ENCODE peak calls at places on chromosomes 2 and 18, in five cellular contexts. T is fibroblast of mammary gland; F is CD8-positive, alpha-beta T cell; G is ACHN; O is OCI-LY7. Z is an unnamed sample.
A peak's percentile ranks its signal among the peaks of the same experiment; 100 is the strongest.

GRCh38 chr2:240460243-240460630 is 24.8 kb downstream of the GPC1 start:
- DNase-seq in T (no peak), F (no peak), G (no peak), O (no peak), Z (peak; percentile 7)

GRCh38 chr2:218280260-218280870 is 10.0 kb downstream of the PNKD start:
- DNase-seq in T (no peak), F (no peak), G (no peak), O (no peak), Z (no peak)

GRCh38 chr2:45276914-45277313 is 267.7 kb upstream of the SIX2 start:
- DNase-seq in T (peak; percentile 33), F (no peak), G (peak; percentile 32), O (no peak), Z (no peak)

GRCh38 chr2:74327205-74327604 is 16.0 kb downstream of the SLC4A5 start:
- DNase-seq in T (no peak), F (no peak), G (no peak), O (no peak), Z (no peak)

GRCh38 chr2:170817247-170817998 is 736 bp downstream of the GAD1 start:
- DNase-seq in T (peak; percentile 16), F (no peak), G (peak; percentile 55), O (no peak), Z (no peak)

GRCh38 chr2:48397846-48398245 is 132.1 kb upstream of the STON1 start:
- DNase-seq in T (no peak), F (no peak), G (no peak), O (no peak), Z (no peak)

GRCh38 chr2:126932966-126933555 is 34.4 kb downstream of the TEX51 start:
- DNase-seq in T (no peak), F (no peak), G (no peak), O (no peak), Z (no peak)

GRCh38 chr18:6256521-6256920 is 158.2 kb downstream of the L3MBTL4 start:
- DNase-seq in T (no peak), F (no peak), G (no peak), O (no peak), Z (no peak)

GRCh38 chr2:207394203-207394741 is 135.5 kb upstream of the CREB1 start:
- DNase-seq in T (peak; percentile 81), F (no peak), G (peak; percentile 25), O (no peak), Z (no peak)

GRCh38 chr2:207750315-207750714 is 19.4 kb downstream of the FZD5 start:
- DNase-seq in T (no peak), F (no peak), G (no peak), O (no peak), Z (no peak)

GRCh38 chr2:8656160-8656641 is 25.7 kb upstream of the ID2 start:
- DNase-seq in T (peak; percentile 91), F (no peak), G (peak; percentile 12), O (no peak), Z (no peak)

GRCh38 chr2:172671506-172671905 is 64.1 kb upstream of the RAPGEF4 start:
- DNase-seq in T (peak; percentile 22), F (no peak), G (no peak), O (no peak), Z (no peak)

GRCh38 chr2:187853413-187853812 is 299.2 kb upstream of the TFPI start:
- DNase-seq in T (no peak), F (no peak), G (no peak), O (no peak), Z (no peak)

GRCh38 chr2:234953116-234954031 is 1.6 kb downstream of the SH3BP4 start:
- DNase-seq in T (peak; percentile 33), F (no peak), G (no peak), O (no peak), Z (no peak)

GRCh38 chr2:10057231-10058107 is 14.1 kb downstream of the KLF11 start:
- DNase-seq in T (peak; percentile 80), F (no peak), G (no peak), O (no peak), Z (no peak)

GRCh38 chr2:225002039-225002655 is 40.1 kb downstream of the DOCK10 start:
- DNase-seq in T (peak; percentile 85), F (peak; percentile 72), G (peak; percentile 76), O (peak; percentile 86), Z (no peak)

GRCh38 chr2:46814160-46814559 is 101.4 kb downstream of the MCFD2 start:
- DNase-seq in T (peak; percentile 83), F (no peak), G (no peak), O (no peak), Z (no peak)

GRCh38 chr2:189254268-189254883 is 74.8 kb upstream of the COL5A2 start:
- DNase-seq in T (peak; percentile 95), F (no peak), G (no peak), O (no peak), Z (no peak)

GRCh38 chr2:46988230-46988629 is 72.6 kb upstream of the MCFD2 start:
- DNase-seq in T (no peak), F (no peak), G (no peak), O (no peak), Z (no peak)